ENCODE peak calls at places on chromosomes 16 and 17, in nine cellular contexts. S is central memory CD4-positive, alpha-beta T cell; N is HTR-8/SVneo; A is Peyer's patch; B is stomach; K is Daoy; Q is choroid plexus epithelial cell; J is activated CD4-positive, alpha-beta T cell treated with anti-CD3 and anti-CD28 coated beads for 36 hours; L is stimulated activated CD4-positive, alpha-beta T cell treated with anti-CD3 and anti-CD28 coated beads, Interleukin-4, amount 100 ng/mL, for 24 hours. Y is an unnamed sample.

GRCh38 chr17:980406-981291 is 1.1 kb upstream of the NXN start:
- DNase-seq in Q (peak), S (peak), J (peak), L (peak), K (peak), B (peak), A (peak), N (peak), Y (peak)

GRCh38 chr16:50839920-50840729 is 98.2 kb downstream of the CYLD start:
- DNase-seq in N (no peak), A (no peak), S (no peak), J (no peak), L (no peak), Q (no peak), B (no peak), K (no peak), Y (no peak)

GRCh38 chr17:12415031-12415430 is 250.7 kb upstream of the MYOCD start:
- DNase-seq in A (no peak), S (no peak), N (no peak), K (peak), B (no peak), L (no peak), Q (peak), J (no peak), Y (peak)

GRCh38 chr16:66484453-66485213 is 57.5 kb downstream of the BEAN1 start:
- DNase-seq in Q (no peak), B (no peak), L (no peak), N (no peak), A (no peak), J (no peak), K (no peak), S (no peak), Y (no peak)

GRCh38 chr17:31405941-31406371 is 14.5 kb downstream of the RAB11FIP4 start:
- DNase-seq in S (no peak), B (no peak), J (no peak), Q (no peak), L (no peak), K (no peak), N (no peak), A (no peak), Y (no peak)

GRCh38 chr16:27795992-27796614 is 246.2 kb downstream of the KATNIP start:
- DNase-seq in K (peak), J (peak), N (peak), A (peak), B (peak), S (no peak), L (no peak), Q (peak), Y (no peak)

GRCh38 chr16:88430524-88431446 is 22.3 kb upstream of the ZFPM1 start:
- DNase-seq in L (peak), A (peak), N (no peak), K (no peak), S (peak), Q (peak), B (no peak), J (peak), Y (no peak)

GRCh38 chr16:11356573-11357331 is 11.5 kb downstream of the RMI2 start:
- DNase-seq in Q (peak), A (peak), L (peak), S (peak), K (peak), J (peak), B (peak), N (peak), Y (no peak)

GRCh38 chr17:28335959-28336871 is 654 bp downstream of the TNFAIP1 start:
- DNase-seq in N (peak), K (peak), L (peak), A (peak), Q (peak), S (no peak), J (peak), B (peak), Y (peak)

GRCh38 chr17:76276069-76276431 is 10.9 kb downstream of the UBALD2 start:
- DNase-seq in A (no peak), N (no peak), S (no peak), L (peak), B (no peak), J (peak), K (no peak), Q (no peak), Y (no peak)

GRCh38 chr17:50872710-50873424 is 6.7 kb upstream of the TOB1 start:
- DNase-seq in A (no peak), J (peak), B (peak), N (no peak), K (peak), L (peak), Q (no peak), S (peak), Y (no peak)

GRCh38 chr17:52678211-52678610 is 519.7 kb upstream of the CA10 start:
- DNase-seq in N (no peak), L (no peak), B (no peak), S (no peak), Q (no peak), J (no peak), K (no peak), A (no peak), Y (no peak)

GRCh38 chr16:2529961-2530628 is 1.1 kb downstream of the CEMP1 start:
- DNase-seq in B (no peak), N (no peak), J (no peak), Q (no peak), K (no peak), A (no peak), S (no peak), L (no peak), Y (no peak)

GRCh38 chr17:64055183-64056142 is 35.0 kb upstream of the ICAM2 start:
- DNase-seq in N (no peak), B (no peak), L (no peak), Q (no peak), S (no peak), K (no peak), A (no peak), J (no peak), Y (no peak)

GRCh38 chr16:86227801-86228200 is 282.5 kb upstream of the FOXF1 start:
- DNase-seq in Q (peak), S (no peak), A (peak), K (peak), B (peak), N (no peak), L (no peak), J (no peak), Y (no peak)